ENCODE peak calls at places on chromosomes 11 and 22, in ten cellular contexts. B is NCI-H2081; S is stimulated activated naive CD8-positive, alpha-beta T cell treated with anti-CD3 and anti-CD28 coated beads, Interleukin-15, Interleukin-2, amounts not matched to agents 100 U/mL and 50 U/mL, for 24 hours; N is left cardiac atrium; Q is endothelial cell; U is WTC11; I is colonic mucosa; R is CD8-positive, alpha-beta memory T cell; L is activated naive CD4-positive, alpha-beta T cell; D is PC-3. J is an unnamed sample.

GRCh38 chr11:41177791-41178190 is 281.7 kb downstream of the LRRC4C start:
- DNase-seq in R (no peak), I (no peak), Q (no peak), S (no peak), B (no peak), D (no peak), N (no peak), L (no peak), U (no peak), J (no peak)

GRCh38 chr22:49962012-49962750 is 1.6 kb downstream of the PIM3 start:
- DNase-seq in I (peak; percentile 89), N (peak; percentile 90), B (peak; percentile 84), D (peak; percentile 83), U (peak; percentile 77), L (peak; percentile 86), R (peak; percentile 87), S (peak; percentile 91), Q (peak; percentile 82), J (peak; percentile 55)

GRCh38 chr11:134535029-134536025 is 123.3 kb upstream of the B3GAT1 start:
- DNase-seq in I (no peak), N (no peak), Q (no peak), D (no peak), U (no peak), L (no peak), B (no peak), R (no peak), S (no peak), J (no peak)

GRCh38 chr22:27400811-27401210 is 400.7 kb downstream of the MN1 start:
- DNase-seq in Q (no peak), U (no peak), I (no peak), N (no peak), S (no peak), D (no peak), B (no peak), R (no peak), L (no peak), J (no peak)

GRCh38 chr11:120137611-120138521 is at the start of gene TRIM29:
- DNase-seq in L (no peak), S (no peak), B (peak; percentile 30), D (peak; percentile 76), Q (peak; percentile 1), R (no peak), N (no peak), I (peak; percentile 78), U (no peak), J (peak; percentile 20)

GRCh38 chr11:123020968-123021367 is 39.3 kb upstream of the BSX start:
- DNase-seq in I (no peak), R (no peak), L (no peak), Q (peak; percentile 32), N (no peak), S (peak; percentile 27), U (peak; percentile 36), B (peak; percentile 83), D (peak; percentile 80), J (no peak)

GRCh38 chr22:30283342-30283741 is 6.0 kb downstream of the CASTOR1 start:
- DNase-seq in R (no peak), L (no peak), U (no peak), I (no peak), Q (no peak), N (no peak), S (no peak), D (no peak), B (no peak), J (no peak)

GRCh38 chr11:108880510-108880909 is 215.6 kb downstream of the DDX10 start:
- DNase-seq in D (no peak), N (no peak), Q (no peak), I (no peak), U (no peak), B (no peak), S (no peak), L (no peak), R (no peak), J (no peak)

J was measured in NCI-H510A.